ENCODE peak calls at places on chromosomes 11 and 22, in five cellular contexts. H is tibial artery, B is fibroblast of lung, L is pancreas, I is WTC11. Y is an unnamed sample.

GRCh38 chr11:92276773-92277172 is 52.2 kb downstream of the FAT3 start:
- DNase-seq in B (peak), H (no peak), L (no peak), I (no peak), Y (no peak)

GRCh38 chr11:10351768-10352641 is 47.1 kb downstream of the ADM start:
- DNase-seq in H (no peak), I (peak), B (peak), L (no peak), Y (no peak)

GRCh38 chr11:86395061-86395551 is 20.4 kb downstream of the CCDC81 start:
- DNase-seq in L (no peak), H (no peak), I (peak), B (peak), Y (no peak)

GRCh38 chr11:77159219-77159936 is 31.3 kb downstream of the MYO7A start:
- DNase-seq in L (no peak), B (no peak), H (no peak), I (no peak), Y (no peak)

GRCh38 chr11:127818625-127819024 is 768.7 kb downstream of the ETS1 start:
- DNase-seq in B (no peak), I (no peak), H (no peak), L (no peak), Y (no peak)

GRCh38 chr22:41833369-41834004 is 582 bp downstream of the SREBF2 start:
- DNase-seq in B (peak), L (peak), H (peak), I (peak), Y (no peak)

GRCh38 chr11:87007938-87008337 is 29.8 kb upstream of the TMEM135 start:
- DNase-seq in L (no peak), H (no peak), B (peak), I (no peak), Y (no peak)

GRCh38 chr11:105155679-105156078 is 16.1 kb upstream of the CARD18 start:
- DNase-seq in I (no peak), B (no peak), L (no peak), H (no peak), Y (no peak)

GRCh38 chr22:33917744-33918406 is 2.4 kb downstream of the LARGE1 start:
- DNase-seq in L (no peak), I (peak), H (no peak), B (peak), Y (no peak)

GRCh38 chr11:134270250-134270714 is 5.9 kb upstream of the GLB1L3 start:
- DNase-seq in H (no peak), I (no peak), L (no peak), B (no peak), Y (no peak)

GRCh38 chr11:133526790-133527189 is 5.5 kb downstream of the OPCML start:
- DNase-seq in I (no peak), H (no peak), L (no peak), B (no peak), Y (no peak)

GRCh38 chr22:35634981-35635540 is 13.2 kb upstream of the APOL6 start:
- DNase-seq in L (no peak), B (no peak), I (no peak), H (peak), Y (no peak)

GRCh38 chr11:13479688-13480087 is 16.1 kb downstream of the PTH start:
- DNase-seq in H (no peak), B (no peak), I (no peak), L (no peak), Y (no peak)

GRCh38 chr22:20406686-20407408 is 12.9 kb downstream of the ZNF74 start:
- DNase-seq in H (peak), I (no peak), L (no peak), B (no peak), Y (no peak)

GRCh38 chr11:130560000-130560852 is 111.8 kb downstream of the ADAMTS15 start:
- DNase-seq in H (no peak), I (no peak), L (no peak), B (no peak), Y (no peak)

GRCh38 chr11:45213717-45214116 is 67.3 kb downstream of the PRDM11 start:
- DNase-seq in L (no peak), I (no peak), B (no peak), H (no peak), Y (no peak)

GRCh38 chr11:88050247-88050646 is 125.0 kb downstream of the RAB38 start:
- DNase-seq in L (no peak), I (no peak), B (no peak), H (no peak), Y (no peak)

GRCh38 chr11:121762820-121763219 is 310.1 kb upstream of the SORL1-AS1 start:
- DNase-seq in L (peak), H (no peak), I (peak), B (peak), Y (no peak)

GRCh38 chr11:60866911-60867870 is at the start of gene ZP1:
- DNase-seq in L (no peak), H (peak), B (no peak), I (no peak), Y (no peak)

GRCh38 chr22:24516301-24516737 is 21.2 kb downstream of the UPB1 start:
- DNase-seq in I (no peak), H (no peak), L (peak), B (peak), Y (no peak)

GRCh38 chr22:24146190-24146616 is 35.1 kb upstream of the SUSD2 start:
- DNase-seq in B (peak), H (peak), L (peak), I (peak), Y (no peak)

GRCh38 chr11:94694309-94695060 is 73.7 kb upstream of the AMOTL1 start:
- DNase-seq in B (no peak), H (no peak), I (no peak), L (no peak), Y (no peak)

GRCh38 chr11:45859661-45860140 is 12.4 kb downstream of the CRY2 start:
- DNase-seq in I (peak), L (peak), B (peak), H (peak), Y (peak)

GRCh38 chr11:27553186-27553585 is 46.6 kb upstream of the LIN7C start:
- DNase-seq in I (no peak), B (no peak), H (no peak), L (no peak), Y (no peak)

GRCh38 chr11:75663808-75664207 is 5.0 kb downstream of the MAP6 start:
- DNase-seq in L (no peak), H (no peak), B (no peak), I (no peak), Y (no peak)

GRCh38 chr11:3231851-3232744 is at the start of gene MRGPRE:
- DNase-seq in L (peak), I (peak), H (peak), B (no peak), Y (no peak)

GRCh38 chr11:95245038-95245437 is 14.0 kb upstream of the SESN3 start:
- DNase-seq in H (no peak), B (no peak), L (no peak), I (no peak), Y (no peak)

GRCh38 chr22:33605201-33605600 is 315.1 kb downstream of the LARGE1 start:
- DNase-seq in H (no peak), L (no peak), I (no peak), B (no peak), Y (no peak)

GRCh38 chr11:76918941-76919386 is 58.2 kb downstream of the ACER3 start:
- DNase-seq in B (peak), H (no peak), I (no peak), L (no peak), Y (no peak)

GRCh38 chr11:115324569-115325432 is 179.4 kb downstream of the CADM1 start:
- DNase-seq in B (peak), I (peak), L (no peak), H (no peak), Y (no peak)

GRCh38 chr11:115391598-115391997 is 112.6 kb downstream of the CADM1 start:
- DNase-seq in H (no peak), B (no peak), L (no peak), I (no peak), Y (no peak)

GRCh38 chr22:24761888-24762675 is 12.4 kb downstream of the PIWIL3 start:
- DNase-seq in L (no peak), H (no peak), B (no peak), I (no peak), Y (no peak)

GRCh38 chr11:93585758-93586157 is 42.6 kb upstream of the SMCO4 start:
- DNase-seq in L (no peak), I (no peak), B (peak), H (no peak), Y (no peak)

GRCh38 chr11:129643031-129643721 is 172.5 kb upstream of the TMEM45B start:
- DNase-seq in H (no peak), I (no peak), L (no peak), B (peak), Y (no peak)

DNA sequence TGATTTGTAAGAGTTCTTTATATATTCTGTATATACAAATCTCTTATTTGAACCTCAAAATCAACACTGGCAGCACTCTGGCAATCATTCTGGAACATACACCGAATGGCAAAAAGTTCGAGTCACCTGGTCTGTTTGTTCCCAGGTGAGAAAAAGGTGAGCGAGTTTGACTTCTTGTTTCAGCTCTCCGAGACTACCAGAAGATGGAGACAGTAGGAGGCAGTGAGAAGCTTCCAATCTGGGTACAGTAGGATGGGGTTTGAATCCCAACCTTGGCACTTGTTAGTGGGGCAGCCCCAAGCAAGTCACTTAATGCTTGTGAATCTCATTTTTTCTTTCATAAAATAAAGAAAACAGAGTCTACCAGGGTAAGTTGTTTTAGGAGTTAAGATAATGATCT is 76.4 kb downstream of the C2CD3 start:
- DNase-seq in L (no peak), I (no peak), B (no peak), H (no peak), Y (no peak)
- TF ChIP-seq CTCF in L (no peak), I (no peak), B (no peak), H (no peak), Y (no peak)

GRCh38 chr11:36035454-36035853 is 91.6 kb downstream of the LDLRAD3 start:
- DNase-seq in B (no peak), H (no peak), I (no peak), L (no peak), Y (no peak)

GRCh38 chr11:36033936-36034335 is 90.1 kb downstream of the LDLRAD3 start:
- DNase-seq in L (no peak), H (no peak), B (no peak), I (no peak), Y (no peak)

GRCh38 chr11:36035999-36036398 is 92.1 kb downstream of the LDLRAD3 start:
- DNase-seq in I (no peak), L (peak), B (no peak), H (no peak), Y (no peak)

GRCh38 chr11:36033082-36033751 is 89.4 kb downstream of the LDLRAD3 start:
- DNase-seq in B (no peak), H (no peak), L (no peak), I (no peak), Y (no peak)

DNA sequence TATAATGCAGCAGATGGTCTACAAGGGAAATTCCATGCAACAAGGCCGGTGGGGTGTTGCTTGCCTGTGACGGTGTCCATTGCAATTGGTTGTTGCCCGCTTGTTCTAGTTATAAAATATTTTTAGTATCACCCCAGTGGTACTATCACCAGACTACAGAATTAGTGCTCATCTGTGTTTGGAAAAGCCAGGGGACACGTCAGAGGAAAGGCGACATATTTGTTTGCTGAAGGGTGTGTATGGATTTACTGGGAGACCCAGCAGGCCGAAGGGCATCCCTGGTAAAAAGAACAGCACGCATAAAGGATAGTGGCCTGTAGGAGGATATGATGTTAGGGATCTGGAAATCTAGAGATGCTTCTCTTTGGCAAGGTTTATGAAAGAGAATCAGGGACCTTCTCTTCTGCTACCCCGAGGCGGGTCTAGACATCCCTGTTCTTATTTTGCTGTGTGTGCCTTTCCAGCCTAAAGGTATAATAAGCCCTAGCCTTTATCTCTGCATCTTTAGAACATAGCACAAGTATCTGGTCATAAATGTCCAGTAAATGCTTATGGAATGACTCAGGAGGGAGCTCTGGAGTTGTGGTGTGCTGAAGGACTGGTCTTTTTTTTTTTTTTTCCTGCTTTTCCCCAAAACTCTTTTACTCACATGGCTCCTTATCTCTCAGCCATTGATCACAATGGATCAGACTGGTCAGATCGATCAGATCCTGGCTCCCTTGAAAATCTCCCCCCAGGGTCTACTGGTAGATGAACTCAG is 90.9 kb downstream of the LDLRAD3 start:
- DNase-seq in L (no peak), B (peak), H (no peak), I (no peak), Y (no peak)
- TF ChIP-seq CTCF in L (no peak), B (no peak), H (no peak), I (no peak), Y (no peak)

GRCh38 chr22:44683881-44684280 is 18.1 kb upstream of the PRR5 start:
- DNase-seq in L (peak), H (no peak), I (no peak), B (no peak), Y (no peak)

GRCh38 chr22:44684506-44685383 is 17.3 kb upstream of the PRR5 start:
- DNase-seq in L (peak), H (peak), I (peak), B (peak), Y (peak)

GRCh38 chr22:44686873-44687600 is 15.0 kb upstream of the PRR5 start:
- DNase-seq in B (peak), H (no peak), L (no peak), I (no peak), Y (no peak)

GRCh38 chr22:44683237-44683636 is 18.8 kb upstream of the PRR5 start:
- DNase-seq in H (no peak), B (no peak), L (no peak), I (no peak), Y (no peak)

DNA sequence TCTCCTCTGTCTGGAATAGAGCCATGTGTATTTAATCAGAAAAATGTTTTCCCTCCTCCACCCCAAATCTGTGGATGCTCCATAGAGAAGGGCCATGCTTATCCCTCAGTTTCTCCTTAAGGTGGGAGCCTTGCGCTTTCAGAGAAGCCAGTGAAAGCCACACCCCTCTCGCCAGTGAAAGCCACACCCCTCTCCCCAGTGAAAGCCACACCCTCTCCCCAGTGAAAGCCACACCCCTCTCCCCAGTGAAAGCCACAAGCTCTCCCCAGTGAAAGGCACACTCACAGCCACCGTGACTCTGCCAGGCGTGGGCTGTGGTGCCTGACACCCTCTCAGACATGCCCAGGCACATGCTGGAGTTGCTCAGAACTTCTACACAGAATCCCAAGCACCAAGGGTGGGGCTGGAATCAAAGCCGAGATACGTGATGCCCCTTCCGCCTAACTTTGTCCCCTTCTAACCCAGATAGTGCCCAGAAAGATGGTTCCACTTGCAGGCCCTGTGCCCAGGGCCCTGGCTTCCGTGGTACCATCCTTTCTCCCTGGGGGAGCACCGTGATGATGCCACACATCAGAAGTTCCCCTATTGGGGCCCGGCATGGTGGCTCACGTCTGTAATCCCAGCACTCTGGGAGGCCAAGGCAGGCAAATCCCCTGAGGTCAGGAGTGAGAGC is 16.5 kb upstream of the PRR5 start:
- DNase-seq in H (no peak), I (peak), B (peak), L (no peak), Y (no peak)
- TF ChIP-seq CTCF in H (no peak), I (no peak), B (no peak), L (no peak), Y (no peak)

GRCh38 chr22:30753701-30754100 is 59.0 kb downstream of the OSBP2 start:
- DNase-seq in B (no peak), H (no peak), L (no peak), I (no peak), Y (no peak)

GRCh38 chr22:30751529-30751928 is 56.9 kb downstream of the OSBP2 start:
- DNase-seq in L (no peak), I (no peak), H (no peak), B (no peak), Y (no peak)

GRCh38 chr22:30754971-30755759 is 60.5 kb downstream of the OSBP2 start:
- DNase-seq in I (peak), H (no peak), B (peak), L (no peak), Y (peak)

GRCh38 chr22:30754521-30754920 is 59.8 kb downstream of the OSBP2 start:
- DNase-seq in B (no peak), H (no peak), L (peak), I (no peak), Y (no peak)

DNA sequence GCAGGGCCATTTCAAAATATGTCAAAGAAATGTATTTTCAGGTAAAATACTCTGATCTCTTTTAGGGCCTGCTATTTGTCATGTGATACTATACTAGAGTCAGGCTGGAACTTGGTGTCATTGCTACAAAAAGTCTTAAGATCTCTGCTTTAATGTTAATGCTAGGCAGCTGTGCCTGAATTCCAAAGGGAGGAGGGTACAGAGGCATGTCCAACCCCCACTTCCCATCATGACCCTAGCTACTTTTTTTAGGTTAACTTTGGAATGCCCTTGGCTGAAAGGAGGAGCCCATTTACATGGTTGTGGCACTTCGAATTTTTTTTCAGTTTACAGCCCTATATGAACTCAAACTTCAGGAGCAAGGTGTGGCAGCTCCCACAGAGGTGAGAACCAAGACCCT is 58.1 kb downstream of the OSBP2 start:
- DNase-seq in H (no peak), I (no peak), L (no peak), B (no peak), Y (no peak)
- TF ChIP-seq CTCF in H (no peak), I (no peak), L (no peak), B (no peak), Y (no peak)

DNA sequence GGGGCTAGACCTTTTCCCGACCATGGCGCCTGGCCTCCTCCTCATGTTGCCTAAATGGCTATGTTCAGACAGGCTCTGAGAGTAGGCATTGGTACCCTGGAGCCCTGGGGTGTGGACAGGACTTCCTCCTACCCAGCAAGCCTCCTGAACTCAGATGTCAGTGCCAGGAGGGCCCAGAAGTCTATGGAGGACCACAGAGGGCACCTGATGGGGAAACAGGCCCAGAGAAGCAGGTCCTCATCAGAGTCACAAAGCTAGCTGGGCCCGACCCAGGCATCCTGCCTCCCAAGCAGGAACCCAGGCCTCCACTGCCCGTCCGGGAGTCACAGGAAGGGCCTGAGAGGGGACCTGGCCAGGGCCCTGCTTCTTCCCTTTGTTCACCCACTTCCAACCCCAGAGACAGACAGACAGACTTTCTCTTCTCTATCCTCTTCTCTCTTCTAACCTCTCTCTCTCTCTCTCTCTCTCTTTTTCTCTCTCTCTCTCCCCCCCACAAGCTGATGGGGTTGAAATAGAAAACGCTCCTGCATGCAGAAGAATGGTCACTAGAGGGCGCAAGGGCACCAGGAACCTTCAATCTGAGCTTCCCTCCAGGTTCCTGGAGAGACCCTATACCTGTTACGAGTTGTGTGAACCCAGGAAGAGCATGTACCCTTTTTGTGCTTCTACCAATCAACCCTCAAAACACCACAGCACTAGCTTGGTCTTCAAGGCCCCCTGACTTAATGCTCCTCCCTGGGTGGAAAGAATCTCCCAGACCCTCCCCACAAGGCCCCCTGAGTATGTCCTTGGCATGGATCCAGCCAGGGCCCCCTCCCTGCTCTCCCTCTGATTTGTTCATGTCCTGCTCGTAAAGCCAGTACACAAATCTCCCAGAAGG is 27.1 kb downstream of the ARAP1 start:
- DNase-seq in B (peak), H (peak), I (peak), L (peak), Y (peak)
- TF ChIP-seq CTCF in B (peak), H (peak), I (peak), L (peak), Y (peak)